ENCODE peak calls at places on chromosomes 5 and 9, in five cellular contexts. One of them, this sample, is unnamed. For H3K27me3, the result is how much of the 10 kb centered on the place peaks cover.

GRCh38 chr5:107743357-107744000 is 72.7 kb upstream of the EFNA5 start:
- DNase-seq in heart left ventricle: no peak
- DNase-seq in HCT116: no peak
- DNase-seq in HepG2: no peak
- DNase-seq in adrenal gland: no peak
- DNase-seq in this sample: no peak

GRCh38 chr9:35666045-35666444 is 1.1 kb upstream of the ARHGEF39 start:
- DNase-seq in heart left ventricle: no peak
- DNase-seq in HCT116: no peak
- DNase-seq in HepG2: no peak
- DNase-seq in adrenal gland: no peak
- DNase-seq in this sample: no peak

GRCh38 chr9:20701058-20701457 is 17.0 kb downstream of the FOCAD start:
- DNase-seq in heart left ventricle: no peak
- DNase-seq in HCT116: no peak
- DNase-seq in HepG2: no peak
- DNase-seq in adrenal gland: no peak
- DNase-seq in this sample: no peak

GRCh38 chr9:38437193-38437823 is 13.1 kb upstream of the IGFBPL1 start:
- DNase-seq in heart left ventricle: no peak
- DNase-seq in HCT116: no peak
- DNase-seq in HepG2: peak
- DNase-seq in adrenal gland: no peak
- DNase-seq in this sample: no peak

GRCh38 chr5:113427871-113428574 is 6.8 kb downstream of the TSSK1B start:
- DNase-seq in heart left ventricle: no peak
- DNase-seq in HCT116: no peak
- DNase-seq in HepG2: no peak
- DNase-seq in adrenal gland: no peak
- DNase-seq in this sample: no peak

GRCh38 chr9:31394040-31394473 is 990.4 kb upstream of the ACO1 start:
- DNase-seq in heart left ventricle: no peak
- DNase-seq in HCT116: no peak
- DNase-seq in HepG2: no peak
- DNase-seq in adrenal gland: no peak
- DNase-seq in this sample: no peak

GRCh38 chr5:15901151-15901550 is 278.4 kb downstream of the MARCHF11 start:
- DNase-seq in heart left ventricle: no peak
- DNase-seq in HCT116: no peak
- DNase-seq in HepG2: no peak
- DNase-seq in adrenal gland: no peak
- DNase-seq in this sample: no peak

GRCh38 chr9:25658587-25658986 is 19.7 kb downstream of the TUSC1 start:
- DNase-seq in heart left ventricle: no peak
- DNase-seq in HCT116: no peak
- DNase-seq in HepG2: no peak
- DNase-seq in adrenal gland: no peak
- DNase-seq in this sample: no peak

DNA sequence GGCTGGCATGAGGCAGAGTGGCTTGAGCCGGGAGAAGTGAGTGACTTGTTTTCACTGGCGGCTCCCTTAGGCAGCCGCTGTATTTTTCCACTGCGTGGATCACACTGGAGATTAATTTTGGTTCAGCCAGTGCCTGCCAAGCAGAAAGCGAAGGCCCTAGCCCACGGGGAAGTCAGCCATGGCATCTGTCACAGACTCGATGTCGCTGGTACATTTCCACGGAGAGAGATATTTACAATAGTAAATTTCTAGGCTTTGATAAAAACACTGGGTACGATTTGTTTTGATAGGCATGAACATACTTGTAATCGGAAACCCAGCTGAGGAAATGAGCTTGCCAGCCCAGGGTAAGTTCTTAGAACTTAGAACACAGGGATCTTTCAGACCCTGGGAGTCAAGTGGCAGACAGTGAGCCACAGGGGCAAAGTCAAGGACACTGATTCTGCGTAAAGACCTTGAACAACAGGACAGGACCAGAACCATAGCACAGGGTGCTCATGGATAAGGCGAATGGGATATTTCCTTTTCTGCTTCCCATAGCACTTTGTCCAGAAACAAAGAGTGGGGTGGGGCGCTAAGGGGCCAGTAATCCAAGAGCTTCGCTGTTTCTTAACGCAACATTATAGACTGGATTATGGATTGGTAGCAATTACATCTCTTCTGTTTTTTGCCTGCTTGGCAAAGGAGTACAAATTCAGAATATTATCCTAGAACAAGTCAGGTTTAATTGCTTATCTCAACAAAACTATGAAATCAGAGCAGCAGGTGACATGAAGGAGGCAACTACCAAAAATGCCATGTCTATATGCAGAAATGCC is 4.5 kb downstream of the DUSP1 start:
- DNase-seq in heart left ventricle: peak
- DNase-seq in HCT116: no peak
- DNase-seq in HepG2: peak
- DNase-seq in adrenal gland: peak
- DNase-seq in this sample: peak
- TF ChIP-seq POLR2A in heart left ventricle: no peak
- TF ChIP-seq POLR2A in HCT116: no peak
- TF ChIP-seq POLR2A in HepG2: peak
- TF ChIP-seq POLR2A in adrenal gland: no peak
- TF ChIP-seq POLR2A in this sample: peak

DNA sequence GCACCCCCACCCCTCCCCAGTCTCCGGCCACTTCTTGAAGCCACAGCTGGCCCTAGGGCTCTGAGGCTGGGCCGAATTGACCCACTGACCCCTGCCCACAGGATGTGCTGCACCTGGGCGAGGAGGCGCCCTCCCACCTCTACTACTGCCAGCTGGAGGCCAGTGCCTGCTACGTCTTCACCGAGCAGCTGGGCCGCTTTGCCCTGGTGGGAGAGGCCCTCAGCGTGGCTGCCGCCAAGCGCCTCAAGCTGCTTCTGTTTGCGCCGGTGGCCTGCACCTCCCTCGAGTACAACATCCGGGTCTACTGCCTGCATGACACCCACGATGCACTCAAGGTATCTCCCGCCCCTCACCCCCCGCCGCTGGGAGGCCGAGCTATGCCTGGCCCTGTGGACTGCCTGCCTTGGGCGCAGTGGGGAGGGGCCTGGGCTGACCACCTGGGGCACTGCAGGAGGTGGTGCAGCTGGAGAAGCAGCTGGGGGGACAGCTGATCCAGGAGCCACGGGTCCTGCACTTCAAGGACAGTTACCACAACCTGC is 21.3 kb downstream of the HK3 start:
- DNase-seq in heart left ventricle: no peak
- DNase-seq in HCT116: no peak
- DNase-seq in HepG2: no peak
- DNase-seq in adrenal gland: no peak
- DNase-seq in this sample: no peak
- H3K27me3 ChIP-seq in heart left ventricle: under half
- H3K27me3 ChIP-seq in HCT116: under half
- H3K27me3 ChIP-seq in HepG2: under half
- H3K27me3 ChIP-seq in adrenal gland: under half
- H3K27me3 ChIP-seq in this sample: under half

DNA sequence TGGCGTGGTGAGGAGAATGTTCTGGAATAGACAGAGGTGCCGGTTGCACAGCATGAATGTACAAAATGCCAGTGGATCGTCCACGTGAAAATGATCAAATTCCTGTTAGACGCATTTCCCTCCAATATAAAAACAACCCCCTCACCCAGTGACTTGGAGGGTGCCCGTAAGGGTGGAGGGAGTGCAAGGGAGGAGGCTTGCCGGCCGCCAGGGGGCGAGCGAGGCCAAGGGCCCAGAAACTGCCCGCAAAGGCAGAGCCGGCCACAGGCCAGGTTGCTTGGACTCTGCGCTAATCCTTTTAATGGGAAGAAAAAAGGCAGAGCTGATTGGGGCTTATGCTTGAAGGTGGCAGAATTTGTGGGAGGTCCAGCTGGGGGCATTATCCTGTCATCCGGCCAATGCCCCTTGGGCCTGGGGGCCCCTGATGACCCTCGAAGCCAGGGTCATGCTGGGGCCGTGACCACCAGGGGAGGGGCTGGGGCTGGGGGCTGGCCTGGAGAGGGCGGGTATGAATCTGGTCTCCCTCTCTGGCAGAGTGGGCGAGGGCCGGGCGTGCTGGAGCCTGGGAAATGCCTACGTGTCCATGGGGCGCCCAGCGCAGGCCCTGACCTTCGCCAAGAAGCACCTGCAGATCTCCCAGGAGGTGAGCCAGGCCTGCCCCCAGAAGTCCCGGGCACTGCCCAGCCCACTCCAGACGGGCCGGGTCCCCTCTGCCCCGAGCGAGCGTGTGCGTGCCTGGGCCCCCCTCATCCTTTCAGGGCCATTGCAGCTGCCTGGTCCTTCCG is 12.0 kb downstream of the GPSM1 start:
- DNase-seq in heart left ventricle: peak
- DNase-seq in HCT116: no peak
- DNase-seq in HepG2: peak
- DNase-seq in adrenal gland: peak
- DNase-seq in this sample: peak
- TF ChIP-seq POLR2A in heart left ventricle: no peak
- TF ChIP-seq POLR2A in HCT116: no peak
- TF ChIP-seq POLR2A in HepG2: no peak
- TF ChIP-seq POLR2A in adrenal gland: no peak
- TF ChIP-seq POLR2A in this sample: no peak

DNA sequence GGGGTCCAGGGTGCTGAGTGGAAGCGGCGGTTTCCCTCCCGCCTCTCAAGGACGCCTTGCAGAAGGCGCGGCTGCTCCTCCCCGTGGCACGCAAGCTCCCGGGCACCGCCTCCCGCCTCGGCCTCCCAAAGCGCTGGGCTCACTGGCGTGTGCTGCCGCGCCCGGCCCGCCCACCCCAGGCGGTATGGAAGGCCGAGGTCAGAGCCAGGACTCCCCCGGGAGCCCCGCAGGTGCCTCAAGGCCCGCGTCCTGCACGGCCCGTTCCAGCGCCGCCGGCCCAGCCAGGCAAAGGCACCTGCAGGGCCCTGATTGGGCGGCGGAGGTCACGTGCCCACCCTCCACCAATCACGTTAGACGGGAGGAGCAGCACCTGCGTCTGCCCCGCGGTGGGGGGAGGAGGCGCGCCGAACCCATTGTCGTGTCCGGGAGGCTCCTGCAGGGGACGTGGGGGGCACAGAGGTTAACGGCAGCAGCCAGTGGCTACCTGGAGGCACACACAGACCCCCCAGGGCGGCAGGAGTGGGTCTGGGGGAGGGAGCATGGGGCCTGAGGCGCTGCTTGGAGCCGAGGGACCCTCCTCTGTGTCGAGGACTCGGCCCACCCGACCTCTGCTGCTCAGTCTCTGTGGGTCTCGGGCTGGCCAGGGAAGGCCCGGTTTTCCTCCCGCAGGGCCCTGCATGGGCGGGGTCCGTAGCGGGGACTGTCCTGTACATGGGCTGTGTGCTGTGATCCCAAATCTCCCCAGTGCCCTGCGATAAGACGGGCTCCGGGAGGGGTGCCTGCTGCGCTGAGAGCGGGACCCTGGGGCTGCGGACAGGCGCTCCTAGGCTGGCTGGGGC is 2.0 kb upstream of the LCN12 start:
- DNase-seq in heart left ventricle: peak
- DNase-seq in HCT116: peak
- DNase-seq in HepG2: peak
- DNase-seq in adrenal gland: peak
- DNase-seq in this sample: peak
- H3K27me3 ChIP-seq in heart left ventricle: under half
- H3K27me3 ChIP-seq in HCT116: under half
- H3K27me3 ChIP-seq in HepG2: under half
- H3K27me3 ChIP-seq in adrenal gland: under half
- H3K27me3 ChIP-seq in this sample: under half

DNA sequence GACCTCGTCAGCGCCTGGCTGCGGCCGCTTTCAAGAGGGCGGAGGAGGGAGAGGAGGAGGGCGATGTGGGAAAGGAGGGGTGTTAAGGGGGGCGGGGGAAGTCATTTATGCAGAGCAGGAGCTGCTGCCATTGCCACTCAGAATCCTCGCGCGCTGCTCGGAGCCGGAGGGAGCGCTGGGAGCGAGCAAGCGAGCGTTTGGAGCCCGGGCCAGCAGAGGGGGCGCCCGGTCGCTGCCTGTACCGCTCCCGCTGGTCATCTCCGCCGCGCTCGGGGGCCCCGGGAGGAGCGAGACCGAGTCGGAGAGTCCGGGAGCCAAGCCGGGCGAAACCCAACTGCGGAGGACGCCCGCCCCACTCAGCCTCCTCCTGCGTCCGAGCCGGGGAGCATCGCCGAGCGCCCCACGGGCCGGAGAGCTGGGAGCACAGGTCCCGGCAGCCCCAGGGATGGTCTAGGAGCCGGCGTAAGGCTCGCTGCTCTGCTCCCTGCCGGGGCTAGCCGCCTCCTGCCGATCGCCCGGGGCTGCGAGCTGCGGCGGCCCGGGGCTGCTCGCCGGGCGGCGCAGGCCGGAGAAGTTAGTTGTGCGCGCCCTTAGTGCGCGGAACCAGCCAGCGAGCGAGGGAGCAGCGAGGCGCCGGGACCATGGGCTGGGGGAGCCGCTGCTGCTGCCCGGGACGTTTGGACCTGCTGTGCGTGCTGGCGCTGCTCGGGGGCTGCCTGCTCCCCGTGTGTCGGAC is at the start of gene PCSK5:
- DNase-seq in heart left ventricle: peak
- DNase-seq in HCT116: peak
- DNase-seq in HepG2: peak
- DNase-seq in adrenal gland: peak
- DNase-seq in this sample: peak
- TF ChIP-seq POLR2A in heart left ventricle: no peak
- TF ChIP-seq POLR2A in HCT116: peak
- TF ChIP-seq POLR2A in HepG2: no peak
- TF ChIP-seq POLR2A in adrenal gland: peak
- TF ChIP-seq POLR2A in this sample: peak

This sample was measured in uterus.